ENCODE peak calls at places on chromosomes 7 and 10, in five cellular contexts. One of them, this sample, is unnamed. For H3K27me3, the result is how much of the 10 kb centered on the place peaks cover.

GRCh38 chr7:4479367-4480039 is 202.6 kb upstream of the FOXK1 start:
- DNase-seq in tibial artery: no peak
- DNase-seq in HepG2: peak
- DNase-seq in mammary epithelial cell: peak
- DNase-seq in breast epithelium: no peak
- DNase-seq in this sample: peak

GRCh38 chr10:106661767-106662140 is 502.8 kb downstream of the SORCS1 start:
- DNase-seq in tibial artery: no peak
- DNase-seq in HepG2: no peak
- DNase-seq in mammary epithelial cell: no peak
- DNase-seq in breast epithelium: no peak
- DNase-seq in this sample: no peak

GRCh38 chr7:133545613-133546012 is 292.7 kb downstream of the EXOC4 start:
- DNase-seq in tibial artery: no peak
- DNase-seq in HepG2: no peak
- DNase-seq in mammary epithelial cell: peak
- DNase-seq in breast epithelium: no peak
- DNase-seq in this sample: no peak

GRCh38 chr7:106369349-106369748 is 84.6 kb upstream of the NAMPT start:
- DNase-seq in tibial artery: no peak
- DNase-seq in HepG2: no peak
- DNase-seq in mammary epithelial cell: peak
- DNase-seq in breast epithelium: no peak
- DNase-seq in this sample: no peak

GRCh38 chr10:78780551-78780961 is 288.2 kb upstream of the ZMIZ1 start:
- DNase-seq in tibial artery: no peak
- DNase-seq in HepG2: no peak
- DNase-seq in mammary epithelial cell: no peak
- DNase-seq in breast epithelium: no peak
- DNase-seq in this sample: no peak

GRCh38 chr10:17190602-17191001 is 10.9 kb downstream of the TRDMT1 start:
- DNase-seq in tibial artery: no peak
- DNase-seq in HepG2: no peak
- DNase-seq in mammary epithelial cell: no peak
- DNase-seq in breast epithelium: no peak
- DNase-seq in this sample: no peak

GRCh38 chr7:85162743-85163142 is 24.1 kb downstream of the SEMA3D start:
- DNase-seq in tibial artery: no peak
- DNase-seq in HepG2: no peak
- DNase-seq in mammary epithelial cell: no peak
- DNase-seq in breast epithelium: no peak
- DNase-seq in this sample: no peak

GRCh38 chr10:5658871-5659618 is 7.3 kb downstream of the ASB13 start:
- DNase-seq in tibial artery: no peak
- DNase-seq in HepG2: peak
- DNase-seq in mammary epithelial cell: no peak
- DNase-seq in breast epithelium: no peak
- DNase-seq in this sample: no peak

GRCh38 chr10:89793649-89794254 is 92.4 kb downstream of the KIF20B start:
- DNase-seq in tibial artery: no peak
- DNase-seq in HepG2: peak
- DNase-seq in mammary epithelial cell: peak
- DNase-seq in breast epithelium: no peak
- DNase-seq in this sample: no peak

GRCh38 chr7:115558186-115558585 is 472.4 kb downstream of the TFEC start:
- DNase-seq in tibial artery: no peak
- DNase-seq in HepG2: no peak
- DNase-seq in mammary epithelial cell: peak
- DNase-seq in breast epithelium: no peak
- DNase-seq in this sample: no peak

GRCh38 chr7:121485457-121486243 is 89.5 kb upstream of the FAM3C start:
- DNase-seq in tibial artery: no peak
- DNase-seq in HepG2: no peak
- DNase-seq in mammary epithelial cell: peak
- DNase-seq in breast epithelium: peak
- DNase-seq in this sample: peak

GRCh38 chr7:38671901-38672559 is 40.9 kb upstream of the AMPH start:
- DNase-seq in tibial artery: no peak
- DNase-seq in HepG2: no peak
- DNase-seq in mammary epithelial cell: no peak
- DNase-seq in breast epithelium: no peak
- DNase-seq in this sample: no peak

GRCh38 chr7:36191292-36191920 is 38.4 kb downstream of the EEPD1 start:
- DNase-seq in tibial artery: no peak
- DNase-seq in HepG2: no peak
- DNase-seq in mammary epithelial cell: no peak
- DNase-seq in breast epithelium: no peak
- DNase-seq in this sample: no peak

GRCh38 chr10:116743266-116744064 is 1.1 kb upstream of the HSPA12A start:
- DNase-seq in tibial artery: no peak
- DNase-seq in HepG2: no peak
- DNase-seq in mammary epithelial cell: no peak
- DNase-seq in breast epithelium: no peak
- DNase-seq in this sample: no peak

GRCh38 chr7:157691521-157692155 is 354.8 kb downstream of the DNAJB6 start:
- DNase-seq in tibial artery: no peak
- DNase-seq in HepG2: no peak
- DNase-seq in mammary epithelial cell: no peak
- DNase-seq in breast epithelium: no peak
- DNase-seq in this sample: no peak

GRCh38 chr7:112421666-112422486 is 28.4 kb upstream of the IFRD1 start:
- DNase-seq in tibial artery: no peak
- DNase-seq in HepG2: peak
- DNase-seq in mammary epithelial cell: no peak
- DNase-seq in breast epithelium: no peak
- DNase-seq in this sample: no peak

GRCh38 chr7:116806046-116806944 is 56.1 kb upstream of the CAPZA2 start:
- DNase-seq in tibial artery: no peak
- DNase-seq in HepG2: peak
- DNase-seq in mammary epithelial cell: no peak
- DNase-seq in breast epithelium: no peak
- DNase-seq in this sample: no peak

GRCh38 chr7:6465862-6466261 is 18.1 kb upstream of the DAGLB start:
- DNase-seq in tibial artery: no peak
- DNase-seq in HepG2: no peak
- DNase-seq in mammary epithelial cell: no peak
- DNase-seq in breast epithelium: no peak
- DNase-seq in this sample: no peak

GRCh38 chr7:27712217-27712616 is 27.7 kb upstream of the TAX1BP1 start:
- DNase-seq in tibial artery: no peak
- DNase-seq in HepG2: no peak
- DNase-seq in mammary epithelial cell: no peak
- DNase-seq in breast epithelium: no peak
- DNase-seq in this sample: no peak

GRCh38 chr10:117413928-117414618 is 38.8 kb upstream of the PDZD8 start:
- DNase-seq in tibial artery: no peak
- DNase-seq in HepG2: peak
- DNase-seq in mammary epithelial cell: peak
- DNase-seq in breast epithelium: no peak
- DNase-seq in this sample: no peak

GRCh38 chr10:126160571-126160970 is 227.7 kb downstream of the ADAM12 start:
- DNase-seq in tibial artery: no peak
- DNase-seq in HepG2: no peak
- DNase-seq in mammary epithelial cell: no peak
- DNase-seq in breast epithelium: no peak
- DNase-seq in this sample: no peak

GRCh38 chr10:21138769-21139324 is 241.7 kb upstream of the NEBL start:
- DNase-seq in tibial artery: no peak
- DNase-seq in HepG2: no peak
- DNase-seq in mammary epithelial cell: no peak
- DNase-seq in breast epithelium: no peak
- DNase-seq in this sample: no peak

GRCh38 chr7:43248961-43249807 is 136.7 kb downstream of the HECW1 start:
- DNase-seq in tibial artery: no peak
- DNase-seq in HepG2: no peak
- DNase-seq in mammary epithelial cell: no peak
- DNase-seq in breast epithelium: no peak
- DNase-seq in this sample: peak

GRCh38 chr10:69568472-69569143 is 4.6 kb downstream of the NEUROG3 start:
- DNase-seq in tibial artery: no peak
- DNase-seq in HepG2: no peak
- DNase-seq in mammary epithelial cell: no peak
- DNase-seq in breast epithelium: no peak
- DNase-seq in this sample: no peak

GRCh38 chr10:65123120-65123519 is 1601.9 kb downstream of the REEP3 start:
- DNase-seq in tibial artery: no peak
- DNase-seq in HepG2: no peak
- DNase-seq in mammary epithelial cell: no peak
- DNase-seq in breast epithelium: no peak
- DNase-seq in this sample: no peak

DNA sequence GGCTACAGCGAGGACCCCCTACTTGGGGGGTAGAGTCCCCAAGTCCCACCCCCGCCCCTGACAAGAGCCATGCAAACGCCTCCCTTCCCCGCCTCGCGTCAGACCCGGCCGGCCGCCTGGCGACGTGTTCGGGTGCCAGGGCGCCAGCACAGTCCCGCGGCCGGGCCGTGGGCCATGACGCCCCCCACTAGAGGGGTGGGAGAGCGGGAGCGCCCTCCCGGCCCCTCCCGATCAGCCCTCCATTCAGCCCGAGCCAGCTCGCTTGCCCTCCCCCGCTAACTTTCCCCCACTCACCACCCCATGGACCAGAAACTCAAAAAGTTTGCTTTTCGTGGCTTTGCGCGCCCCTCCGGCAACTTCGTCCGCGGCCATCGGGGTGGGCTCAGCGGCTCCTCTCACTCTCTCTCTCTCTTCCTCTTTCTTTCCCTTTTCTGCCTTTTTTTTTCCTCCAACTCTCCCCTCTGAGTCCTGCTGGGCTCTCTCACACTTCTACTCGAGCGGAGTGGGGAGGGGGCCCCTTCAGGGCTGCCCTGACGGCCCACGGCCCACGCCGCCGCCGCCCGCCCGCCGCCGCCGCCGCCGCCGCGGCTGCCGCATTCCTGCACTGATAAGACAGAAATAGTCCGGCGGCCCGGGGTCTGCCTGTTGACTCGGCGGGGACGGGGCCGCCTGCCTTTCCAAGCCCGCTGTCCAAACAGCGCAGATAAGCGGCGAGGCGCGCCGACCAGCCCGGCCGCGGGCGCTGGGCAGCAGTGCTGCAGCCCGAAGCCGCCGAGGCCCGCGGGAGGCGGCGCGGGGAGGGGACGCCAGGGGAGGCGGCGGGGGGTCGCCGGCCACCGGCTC is at the start of gene SMARCD3:
- DNase-seq in tibial artery: peak
- DNase-seq in HepG2: peak
- DNase-seq in mammary epithelial cell: peak
- DNase-seq in breast epithelium: no peak
- DNase-seq in this sample: peak
- H3K4me3 ChIP-seq in tibial artery: peak
- H3K4me3 ChIP-seq in HepG2: peak
- H3K4me3 ChIP-seq in mammary epithelial cell: peak
- H3K4me3 ChIP-seq in breast epithelium: peak
- H3K4me3 ChIP-seq in this sample: peak

GRCh38 chr7:155371884-155372781 is 74.5 kb downstream of the INSIG1 start:
- DNase-seq in tibial artery: no peak
- DNase-seq in HepG2: no peak
- DNase-seq in mammary epithelial cell: peak
- DNase-seq in breast epithelium: no peak
- DNase-seq in this sample: peak
- H3K27me3 ChIP-seq in tibial artery: half or more
- H3K27me3 ChIP-seq in HepG2: under half
- H3K27me3 ChIP-seq in mammary epithelial cell: under half
- H3K27me3 ChIP-seq in breast epithelium: under half
- H3K27me3 ChIP-seq in this sample: under half

DNA sequence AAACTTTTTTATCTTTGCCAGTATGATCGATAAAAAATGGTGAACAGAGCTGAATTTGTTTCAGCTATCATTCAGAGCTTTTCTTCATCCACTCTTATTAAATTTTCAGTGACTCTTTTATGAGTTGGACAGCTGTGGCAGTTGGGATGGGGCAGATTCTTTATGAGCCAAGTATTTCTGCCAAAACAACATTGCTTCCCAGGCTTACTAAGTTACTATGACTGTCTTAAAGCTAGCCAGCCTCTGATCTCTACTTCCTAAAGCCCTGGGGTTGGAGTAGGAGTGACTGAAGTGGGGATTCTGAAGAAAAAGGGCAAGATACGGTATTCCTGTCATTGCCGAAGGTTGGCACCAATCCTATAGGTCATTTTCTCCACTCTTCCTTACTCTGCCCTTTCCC is 12.6 kb downstream of the RPP30 start:
- DNase-seq in tibial artery: no peak
- DNase-seq in HepG2: no peak
- DNase-seq in mammary epithelial cell: no peak
- DNase-seq in breast epithelium: no peak
- DNase-seq in this sample: no peak
- H3K4me3 ChIP-seq in tibial artery: no peak
- H3K4me3 ChIP-seq in HepG2: no peak
- H3K4me3 ChIP-seq in mammary epithelial cell: no peak
- H3K4me3 ChIP-seq in breast epithelium: no peak
- H3K4me3 ChIP-seq in this sample: no peak

GRCh38 chr7:1385809-1386622 is 73.3 kb downstream of the MICALL2 start:
- DNase-seq in tibial artery: no peak
- DNase-seq in HepG2: no peak
- DNase-seq in mammary epithelial cell: no peak
- DNase-seq in breast epithelium: no peak
- DNase-seq in this sample: no peak

GRCh38 chr7:1383398-1384112 is 75.7 kb downstream of the MICALL2 start:
- DNase-seq in tibial artery: no peak
- DNase-seq in HepG2: no peak
- DNase-seq in mammary epithelial cell: no peak
- DNase-seq in breast epithelium: no peak
- DNase-seq in this sample: no peak

GRCh38 chr7:1384113-1384415 is 75.2 kb downstream of the MICALL2 start:
- DNase-seq in tibial artery: no peak
- DNase-seq in HepG2: no peak
- DNase-seq in mammary epithelial cell: no peak
- DNase-seq in breast epithelium: no peak
- DNase-seq in this sample: no peak

GRCh38 chr7:1386623-1387220 is 72.5 kb downstream of the MICALL2 start:
- DNase-seq in tibial artery: no peak
- DNase-seq in HepG2: no peak
- DNase-seq in mammary epithelial cell: no peak
- DNase-seq in breast epithelium: no peak
- DNase-seq in this sample: no peak

GRCh38 chr7:1385086-1385808 is 74.0 kb downstream of the MICALL2 start:
- DNase-seq in tibial artery: no peak
- DNase-seq in HepG2: no peak
- DNase-seq in mammary epithelial cell: no peak
- DNase-seq in breast epithelium: no peak
- DNase-seq in this sample: no peak
- H3K27me3 ChIP-seq in tibial artery: half or more
- H3K27me3 ChIP-seq in HepG2: half or more
- H3K27me3 ChIP-seq in mammary epithelial cell: under half
- H3K27me3 ChIP-seq in breast epithelium: under half
- H3K27me3 ChIP-seq in this sample: half or more

GRCh38 chr7:48141551-48141950 is 29.7 kb upstream of the ABCA13 start:
- DNase-seq in tibial artery: no peak
- DNase-seq in HepG2: no peak
- DNase-seq in mammary epithelial cell: no peak
- DNase-seq in breast epithelium: no peak
- DNase-seq in this sample: no peak

GRCh38 chr7:48144291-48144768 is 26.9 kb upstream of the ABCA13 start:
- DNase-seq in tibial artery: no peak
- DNase-seq in HepG2: peak
- DNase-seq in mammary epithelial cell: no peak
- DNase-seq in breast epithelium: no peak
- DNase-seq in this sample: no peak

GRCh38 chr7:48139461-48139860 is 31.8 kb upstream of the ABCA13 start:
- DNase-seq in tibial artery: no peak
- DNase-seq in HepG2: peak
- DNase-seq in mammary epithelial cell: no peak
- DNase-seq in breast epithelium: no peak
- DNase-seq in this sample: no peak

GRCh38 chr7:48140001-48140681 is 31.1 kb upstream of the ABCA13 start:
- DNase-seq in tibial artery: no peak
- DNase-seq in HepG2: peak
- DNase-seq in mammary epithelial cell: no peak
- DNase-seq in breast epithelium: no peak
- DNase-seq in this sample: no peak
- H3K4me3 ChIP-seq in tibial artery: no peak
- H3K4me3 ChIP-seq in HepG2: peak
- H3K4me3 ChIP-seq in mammary epithelial cell: no peak
- H3K4me3 ChIP-seq in breast epithelium: no peak
- H3K4me3 ChIP-seq in this sample: no peak

This sample was measured in psoas muscle.